ENCODE peak calls at places on chromosome 9, in eight cellular contexts. L is GM12891, E is spleen, N is K562, G is H1, H is sigmoid colon, Z is endothelial cell of umbilical vein, V is GM12892. Y is an unnamed sample.
A peak's percentile ranks its signal among the peaks of the same experiment; 100 is the strongest.

GRCh38 chr9:83061036-83061435 is 1.9 kb downstream of the RASEF start:
- DNase-seq in L (no peak), E (no peak), N (no peak), G (no peak), H (no peak), Z (no peak), V (no peak), Y (no peak)

GRCh38 chr9:88583901-88584596 is 49.1 kb downstream of the NXNL2 start:
- DNase-seq in L (no peak), E (no peak), N (no peak), G (no peak), H (no peak), Z (peak; percentile 56), V (no peak), Y (no peak)

GRCh38 chr9:114450181-114450580 is 55.1 kb downstream of the WHRN start:
- DNase-seq in L (no peak), E (no peak), N (no peak), G (no peak), H (no peak), Z (no peak), V (no peak), Y (no peak)

GRCh38 chr9:36878986-36879982 is 154.8 kb downstream of the PAX5 start:
- DNase-seq in L (no peak), E (peak; percentile 69), N (peak; percentile 26), G (no peak), H (peak; percentile 53), Z (no peak), V (peak; percentile 77), Y (no peak)

GRCh38 chr9:8437259-8437658 is 637.7 kb upstream of the DMAC1 start:
- DNase-seq in L (no peak), E (no peak), N (no peak), G (no peak), H (no peak), Z (no peak), V (no peak), Y (no peak)

GRCh38 chr9:7053903-7054302 is 296.1 kb downstream of the KDM4C start:
- DNase-seq in L (no peak), E (no peak), N (no peak), G (no peak), H (no peak), Z (no peak), V (no peak), Y (no peak)

GRCh38 chr9:114281421-114282103 is 41.3 kb upstream of the ORM1 start:
- DNase-seq in L (no peak), E (peak; percentile 57), N (no peak), G (peak; percentile 40), H (peak; percentile 54), Z (no peak), V (no peak), Y (no peak)

GRCh38 chr9:128011071-128011817 is 30.5 kb upstream of the EEIG1 start:
- DNase-seq in L (no peak), E (peak; percentile 83), N (peak; percentile 9), G (peak; percentile 60), H (no peak), Z (peak; percentile 87), V (no peak), Y (no peak)

GRCh38 chr9:82553654-82554366 is 509.1 kb downstream of the RASEF start:
- DNase-seq in L (no peak), E (no peak), N (no peak), G (no peak), H (no peak), Z (no peak), V (no peak), Y (no peak)

GRCh38 chr9:25449503-25449902 is 228.7 kb downstream of the TUSC1 start:
- DNase-seq in L (no peak), E (no peak), N (no peak), G (no peak), H (no peak), Z (no peak), V (no peak), Y (no peak)

GRCh38 chr9:5947912-5948311 is 57.2 kb downstream of the MLANA start:
- DNase-seq in L (no peak), E (no peak), N (peak; percentile 14), G (no peak), H (no peak), Z (no peak), V (no peak), Y (no peak)

GRCh38 chr9:15357050-15357653 is 50.1 kb upstream of the TTC39B start:
- DNase-seq in L (no peak), E (no peak), N (no peak), G (peak; percentile 57), H (no peak), Z (no peak), V (no peak), Y (peak; percentile 28)

GRCh38 chr9:129938291-129938979 is 103.2 kb downstream of the USP20 start:
- DNase-seq in L (no peak), E (no peak), N (no peak), G (no peak), H (no peak), Z (peak; percentile 84), V (no peak), Y (no peak)

GRCh38 chr9:129486496-129487306 is 134.2 kb downstream of the C9orf50 start:
- DNase-seq in L (no peak), E (no peak), N (no peak), G (no peak), H (peak; percentile 90), Z (no peak), V (no peak), Y (peak; percentile 79)

GRCh38 chr9:126699401-126699851 is 85.7 kb downstream of the LMX1B start:
- DNase-seq in L (peak; percentile 10), E (peak; percentile 58), N (no peak), G (no peak), H (peak; percentile 52), Z (no peak), V (no peak), Y (no peak)

GRCh38 chr9:33465596-33466564 is 7.8 kb downstream of the NOL6 start:
- DNase-seq in L (peak; percentile 12), E (peak; percentile 74), N (no peak), G (no peak), H (no peak), Z (no peak), V (peak; percentile 8), Y (no peak)

GRCh38 chr9:33466565-33467495 is 6.9 kb downstream of the NOL6 start:
- DNase-seq in L (peak; percentile 81), E (peak; percentile 92), N (peak; percentile 64), G (peak; percentile 96), H (peak; percentile 76), Z (peak; percentile 38), V (peak; percentile 77), Y (peak; percentile 83)

GRCh38 chr9:33463151-33463550 is 10.6 kb downstream of the NOL6 start:
- DNase-seq in L (peak; percentile 1), E (no peak), N (no peak), G (no peak), H (no peak), Z (no peak), V (peak; percentile 1), Y (no peak)

GRCh38 chr9:33464045-33464636 is 9.6 kb downstream of the NOL6 start:
- DNase-seq in L (peak; percentile 5), E (peak; percentile 57), N (no peak), G (no peak), H (no peak), Z (no peak), V (peak; percentile 1), Y (no peak)

DNA sequence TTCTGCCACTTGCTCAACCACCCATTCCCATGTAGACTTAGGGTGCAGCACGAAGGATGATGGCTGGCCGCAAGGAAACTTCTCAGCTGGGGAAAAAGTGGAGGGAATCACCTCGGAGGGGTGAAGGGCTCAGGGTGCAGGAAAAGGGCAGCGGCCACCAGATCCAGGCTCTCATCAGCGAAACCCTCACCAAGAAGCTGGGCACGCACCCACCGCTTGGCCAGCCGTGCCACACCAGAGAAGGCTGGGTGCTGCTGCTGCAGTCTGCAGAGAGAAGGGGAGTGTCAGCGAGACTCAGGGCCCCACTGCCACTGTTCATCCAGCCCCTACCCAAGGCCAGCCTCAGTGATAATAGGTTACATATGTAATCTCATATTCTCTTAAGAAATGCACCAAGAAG is 8.6 kb downstream of the NOL6 start:
- DNase-seq in L (no peak), E (peak; percentile 71), N (no peak), G (no peak), H (no peak), Z (no peak), V (peak; percentile 7), Y (no peak)
- TF ChIP-seq POLR2A in L (no peak), E (no peak), N (no peak), G (no peak), H (no peak), Z (no peak), V (no peak), Y (no peak)

GRCh38 chr9:72579190-72579589 is 57.8 kb downstream of the TMC1 start:
- DNase-seq in L (no peak), E (no peak), N (peak; percentile 57), G (no peak), H (no peak), Z (peak; percentile 59), V (no peak), Y (peak; percentile 81)
- TF ChIP-seq POLR2AphosphoS5 in L (no peak), E (no peak), N (no peak), G (no peak), H (no peak), Z (no peak), V (no peak), Y (peak; percentile 61)

GRCh38 chr9:76394023-76394895 is at the start of gene RFK:
- DNase-seq in L (peak; percentile 86), E (peak; percentile 98), N (peak; percentile 87), G (peak; percentile 99), H (peak; percentile 97), Z (peak; percentile 95), V (peak; percentile 81), Y (peak; percentile 94)
- TF ChIP-seq POLR2A in L (peak; percentile 43), E (no peak), N (peak; percentile 69), G (peak; percentile 50), H (peak; percentile 67), Z (peak; percentile 89), V (peak; percentile 63), Y (no peak)

GRCh38 chr9:133552236-133552635 is 17.7 kb downstream of the ADAMTSL2 start:
- DNase-seq in L (no peak), E (no peak), N (no peak), G (no peak), H (no peak), Z (no peak), V (no peak), Y (no peak)

GRCh38 chr9:133553978-133554713 is 19.6 kb downstream of the ADAMTSL2 start:
- DNase-seq in L (no peak), E (no peak), N (no peak), G (no peak), H (no peak), Z (no peak), V (no peak), Y (no peak)

GRCh38 chr9:133556354-133556753 is 21.9 kb downstream of the ADAMTSL2 start:
- DNase-seq in L (no peak), E (no peak), N (no peak), G (no peak), H (no peak), Z (no peak), V (no peak), Y (no peak)

GRCh38 chr9:133553123-133553522 is 18.6 kb downstream of the ADAMTSL2 start:
- DNase-seq in L (no peak), E (no peak), N (no peak), G (no peak), H (no peak), Z (no peak), V (no peak), Y (no peak)

DNA sequence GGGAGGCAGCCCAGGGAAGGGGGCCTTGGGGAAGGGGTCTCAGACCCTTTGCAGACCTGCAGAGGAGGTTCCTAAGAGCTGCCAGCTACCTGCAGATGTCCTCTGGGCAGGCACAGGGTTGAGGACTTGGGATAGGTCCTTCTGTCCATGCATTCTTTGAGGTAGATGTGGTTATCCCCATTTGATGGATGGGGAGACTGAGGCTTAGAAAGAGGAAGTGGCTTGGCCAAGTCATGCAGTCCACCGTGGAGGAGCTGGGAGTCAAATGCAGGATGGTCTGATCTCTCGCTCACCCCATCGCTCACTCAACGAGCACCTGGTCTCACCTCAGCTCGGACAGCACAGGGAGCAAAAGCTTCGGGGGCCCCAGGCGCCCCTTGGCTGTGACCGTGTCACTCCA is 20.2 kb downstream of the ADAMTSL2 start:
- DNase-seq in L (no peak), E (no peak), N (no peak), G (no peak), H (no peak), Z (no peak), V (no peak), Y (no peak)
- TF ChIP-seq POLR2AphosphoS5 in L (no peak), E (no peak), N (no peak), G (no peak), H (no peak), Z (no peak), V (no peak), Y (no peak)

Y was measured in stomach.